ENCODE peak calls at places on chromosomes 12 and 14, in eight cellular contexts. T is SW 1271; D is iPS-NIHi11; M is stimulated activated naive CD4-positive, alpha-beta T cell treated with Interleukin-2 at 50 U/mL for 16 hours; R is stomach; G is glutamatergic neuron; V is brain microvascular endothelial cell; H is lower lobe of right lung. W is an unnamed sample.

GRCh38 chr12:81261508-81262207 is 183.8 kb downstream of the ACSS3 start:
- DNase-seq in T (no peak), D (no peak), M (no peak), R (no peak), G (no peak), V (no peak), H (no peak), W (no peak)

GRCh38 chr14:103404920-103405319 is 19.7 kb downstream of the MARK3 start:
- DNase-seq in T (no peak), D (no peak), M (no peak), R (peak), G (no peak), V (no peak), H (peak), W (no peak)

GRCh38 chr12:116406529-116406928 is 129.0 kb upstream of the MED13L start:
- DNase-seq in T (no peak), D (peak), M (no peak), R (peak), G (peak), V (peak), H (peak), W (no peak)

GRCh38 chr12:81533054-81533453 is 226.1 kb downstream of the PPFIA2 start:
- DNase-seq in T (no peak), D (no peak), M (no peak), R (no peak), G (no peak), V (no peak), H (no peak), W (no peak)

GRCh38 chr12:114448618-114448933 is 42.6 kb upstream of the TBX5 start:
- DNase-seq in T (no peak), D (peak), M (no peak), R (no peak), G (peak), V (no peak), H (no peak), W (no peak)

GRCh38 chr14:61145258-61145902 is 135.8 kb downstream of the TMEM30B start:
- DNase-seq in T (no peak), D (no peak), M (no peak), R (no peak), G (no peak), V (peak), H (no peak), W (no peak)

GRCh38 chr12:41486718-41487117 is 298.6 kb downstream of the PDZRN4 start:
- DNase-seq in T (peak), D (no peak), M (no peak), R (no peak), G (no peak), V (peak), H (no peak), W (no peak)

GRCh38 chr14:39492267-39492666 is 60.0 kb upstream of the FBXO33 start:
- DNase-seq in T (peak), D (no peak), M (no peak), R (no peak), G (no peak), V (peak), H (no peak), W (no peak)

GRCh38 chr14:71117839-71118743 is 210.8 kb downstream of the PCNX1 start:
- DNase-seq in T (no peak), D (no peak), M (no peak), R (no peak), G (no peak), V (peak), H (no peak), W (no peak)

GRCh38 chr12:125050868-125051267 is 14.4 kb upstream of the AACS start:
- DNase-seq in T (no peak), D (no peak), M (no peak), R (no peak), G (no peak), V (no peak), H (no peak), W (no peak)

GRCh38 chr12:105907982-105908381 is 230.8 kb downstream of the NUAK1 start:
- DNase-seq in T (no peak), D (no peak), M (no peak), R (no peak), G (no peak), V (no peak), H (no peak), W (no peak)

GRCh38 chr14:93306844-93307243 is 26.0 kb downstream of the BTBD7 start:
- DNase-seq in T (no peak), D (no peak), M (no peak), R (no peak), G (no peak), V (no peak), H (no peak), W (no peak)

GRCh38 chr12:131702573-131702877 is 8.4 kb upstream of the SFSWAP start:
- DNase-seq in T (no peak), D (no peak), M (no peak), R (no peak), G (no peak), V (no peak), H (no peak), W (no peak)

GRCh38 chr12:63103489-63104131 is 47.4 kb downstream of the AVPR1A start:
- DNase-seq in T (no peak), D (peak), M (no peak), R (no peak), G (no peak), V (no peak), H (no peak), W (no peak)

GRCh38 chr14:51977075-51977474 is 12.3 kb upstream of the RTRAF start:
- DNase-seq in T (no peak), D (no peak), M (no peak), R (no peak), G (no peak), V (no peak), H (no peak), W (no peak)

GRCh38 chr12:12723147-12723680 is 6.0 kb downstream of the CDKN1B start:
- DNase-seq in T (no peak), D (no peak), M (no peak), R (no peak), G (no peak), V (no peak), H (no peak), W (no peak)

GRCh38 chr12:107459649-107460048 is 225.9 kb upstream of the PWP1 start:
- DNase-seq in T (no peak), D (peak), M (no peak), R (no peak), G (no peak), V (no peak), H (no peak), W (no peak)

GRCh38 chr12:65685514-65685913 is 138.8 kb upstream of the HMGA2 start:
- DNase-seq in T (no peak), D (peak), M (no peak), R (no peak), G (no peak), V (peak), H (no peak), W (no peak)

GRCh38 chr14:85214471-85214870 is 315.5 kb upstream of the FLRT2 start:
- DNase-seq in T (no peak), D (no peak), M (no peak), R (no peak), G (no peak), V (peak), H (no peak), W (no peak)

GRCh38 chr12:2013111-2013510 is 8.9 kb upstream of the DCP1B start:
- DNase-seq in T (no peak), D (no peak), M (no peak), R (no peak), G (no peak), V (no peak), H (no peak), W (no peak)

GRCh38 chr14:57712101-57712500 is 153.8 kb downstream of the SLC35F4 start:
- DNase-seq in T (no peak), D (no peak), M (no peak), R (no peak), G (no peak), V (no peak), H (no peak), W (no peak)

GRCh38 chr14:67228325-67228984 is 12.8 kb upstream of the PALS1 start:
- DNase-seq in T (no peak), D (no peak), M (no peak), R (no peak), G (no peak), V (no peak), H (no peak), W (no peak)

GRCh38 chr14:90464481-90464880 is 67.7 kb downstream of the CALM1 start:
- DNase-seq in T (no peak), D (no peak), M (no peak), R (no peak), G (no peak), V (no peak), H (no peak), W (no peak)

GRCh38 chr14:90846511-90846910 is 30.3 kb upstream of the TTC7B start:
- DNase-seq in T (no peak), D (no peak), M (no peak), R (no peak), G (no peak), V (peak), H (no peak), W (no peak)

GRCh38 chr14:98501836-98502235 is 770.2 kb downstream of the BCL11B start:
- DNase-seq in T (no peak), D (no peak), M (no peak), R (no peak), G (no peak), V (no peak), H (no peak), W (no peak)

GRCh38 chr14:66405158-66405557 is 81.0 kb upstream of the CCDC196 start:
- DNase-seq in T (no peak), D (peak), M (no peak), R (no peak), G (no peak), V (peak), H (no peak), W (peak)

GRCh38 chr12:51383281-51383905 is 7.8 kb downstream of the GALNT6 start:
- DNase-seq in T (no peak), D (no peak), M (no peak), R (no peak), G (no peak), V (no peak), H (no peak), W (no peak)

GRCh38 chr14:46818147-46818546 is 166.6 kb upstream of the RPL10L start:
- DNase-seq in T (no peak), D (peak), M (no peak), R (no peak), G (no peak), V (no peak), H (no peak), W (no peak)

GRCh38 chr14:78637903-78638302 is 467.7 kb downstream of the NRXN3 start:
- DNase-seq in T (no peak), D (no peak), M (no peak), R (no peak), G (no peak), V (no peak), H (no peak), W (no peak)

GRCh38 chr12:55795950-55796349 is 21.6 kb downstream of the SARNP start:
- DNase-seq in T (no peak), D (no peak), M (no peak), R (no peak), G (no peak), V (no peak), H (no peak), W (no peak)

GRCh38 chr12:53740130-53740491 is 11.7 kb downstream of the CISTR start:
- DNase-seq in T (no peak), D (no peak), M (no peak), R (no peak), G (no peak), V (no peak), H (no peak), W (no peak)

GRCh38 chr14:64818151-64818550 is 61.6 kb downstream of the SPTB start:
- DNase-seq in T (no peak), D (no peak), M (no peak), R (no peak), G (no peak), V (no peak), H (no peak), W (no peak)

GRCh38 chr14:23114669-23115491 is 4.2 kb downstream of the CEBPE start:
- DNase-seq in T (peak), D (no peak), M (no peak), R (no peak), G (no peak), V (peak), H (peak), W (no peak)

GRCh38 chr12:89160716-89161123 is 191.6 kb downstream of the DUSP6 start:
- DNase-seq in T (no peak), D (no peak), M (peak), R (no peak), G (no peak), V (peak), H (peak), W (peak)

GRCh38 chr12:7099290-7099996 is 7.2 kb upstream of the C1R start:
- DNase-seq in T (no peak), D (no peak), M (no peak), R (no peak), G (no peak), V (no peak), H (no peak), W (no peak)

GRCh38 chr12:14570231-14570630 is 2.5 kb upstream of the PLBD1 start:
- DNase-seq in T (no peak), D (no peak), M (no peak), R (no peak), G (no peak), V (no peak), H (no peak), W (no peak)

GRCh38 chr14:58755026-58755929 is 117.5 kb downstream of the DACT1 start:
- DNase-seq in T (no peak), D (no peak), M (no peak), R (no peak), G (no peak), V (no peak), H (no peak), W (no peak)

GRCh38 chr14:67820428-67820881 is 876 bp downstream of the RAD51B start:
- DNase-seq in T (no peak), D (no peak), M (no peak), R (no peak), G (no peak), V (peak), H (no peak), W (no peak)

GRCh38 chr14:69643430-69644200 is 32.2 kb downstream of the SUSD6 start:
- DNase-seq in T (no peak), D (peak), M (peak), R (peak), G (no peak), V (peak), H (peak), W (no peak)

W was measured in posterior cingulate gyrus.